ENCODE peak calls at places on chromosome 19, in four cellular contexts. Z is B cell, T is psoas muscle, M is glutamatergic neuron. R is an unnamed sample.

GRCh38 chr19:42294471-42295137 is 7.3 kb upstream of the PRR19 start:
- DNase-seq in M (peak; percentile 27), T (peak; percentile 11), Z (no peak), R (no peak)

GRCh38 chr19:11570039-11570462 is 7.4 kb downstream of the ACP5 start:
- DNase-seq in T (no peak), M (no peak), Z (no peak), R (no peak)

GRCh38 chr19:42203700-42204099 is 13.8 kb downstream of the DEDD2 start:
- DNase-seq in T (no peak), M (no peak), Z (peak; percentile 54), R (no peak)

GRCh38 chr19:33302974-33303790 is 848 bp upstream of the CEBPA start:
- DNase-seq in M (peak; percentile 71), T (peak; percentile 68), Z (peak; percentile 46), R (peak; percentile 71)

GRCh38 chr19:20153281-20153680 is 13.7 kb upstream of the ZNF486 start:
- DNase-seq in M (no peak), Z (no peak), T (no peak), R (no peak)

GRCh38 chr19:49853852-49854849 is 3.2 kb downstream of the PTOV1 start:
- DNase-seq in M (no peak), T (no peak), Z (peak; percentile 38), R (no peak)

GRCh38 chr19:38508507-38508906 is 75.0 kb downstream of the RYR1 start:
- DNase-seq in T (no peak), M (no peak), Z (no peak), R (no peak)

GRCh38 chr19:38841787-38842438 is 7.9 kb downstream of the HNRNPL start:
- DNase-seq in T (no peak), M (no peak), Z (no peak), R (no peak)

GRCh38 chr19:4951671-4952070 is 17.2 kb upstream of the KDM4B start:
- DNase-seq in M (no peak), Z (no peak), T (no peak), R (no peak)

GRCh38 chr19:33374406-33374703 is 846 bp downstream of the CEBPG start:
- DNase-seq in M (no peak), T (no peak), Z (no peak), R (no peak)

GRCh38 chr19:18589380-18590272 is 1.0 kb downstream of the REX1BD start:
- DNase-seq in M (peak; percentile 85), T (peak; percentile 75), Z (peak; percentile 79), R (peak; percentile 81)

GRCh38 chr19:42140125-42140754 is 8.0 kb upstream of the POU2F2 start:
- DNase-seq in T (peak; percentile 41), M (no peak), Z (no peak), R (no peak)

DNA sequence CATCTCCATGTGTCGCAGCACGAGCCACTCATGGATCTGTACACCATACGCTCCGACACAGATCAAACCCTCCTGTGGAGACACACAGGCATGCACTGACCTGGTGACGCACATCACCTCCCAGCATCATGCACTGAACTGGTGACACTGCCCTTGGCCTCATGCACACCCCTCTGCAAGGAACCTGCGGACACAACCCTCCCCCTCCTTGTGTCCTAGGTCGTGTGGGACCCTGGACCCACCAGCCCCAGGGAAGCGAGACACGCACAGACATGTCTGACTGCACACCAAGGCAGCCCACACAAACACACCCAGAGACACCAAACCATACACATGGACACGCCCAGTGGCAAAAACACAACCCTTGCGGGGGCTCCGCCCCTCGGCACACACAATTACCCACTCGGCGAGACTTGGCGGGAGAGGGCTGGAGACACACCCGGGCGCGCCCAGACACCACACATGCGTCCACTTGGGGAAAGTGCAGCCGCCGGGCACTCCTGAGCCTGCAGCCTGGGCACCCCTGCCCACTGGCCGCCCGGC is 2.0 kb upstream of the KCNN4 start:
- DNase-seq in M (no peak), Z (peak; percentile 73), T (no peak), R (no peak)
- TF ChIP-seq CTCF in M (no peak), Z (no peak), T (no peak), R (no peak)

GRCh38 chr19:1807695-1808394 is 4.2 kb downstream of the ATP8B3 start:
- DNase-seq in T (no peak), M (peak; percentile 15), Z (no peak), R (no peak)
- TF ChIP-seq CTCF in T (no peak), M (no peak), Z (no peak), R (no peak)

DNA sequence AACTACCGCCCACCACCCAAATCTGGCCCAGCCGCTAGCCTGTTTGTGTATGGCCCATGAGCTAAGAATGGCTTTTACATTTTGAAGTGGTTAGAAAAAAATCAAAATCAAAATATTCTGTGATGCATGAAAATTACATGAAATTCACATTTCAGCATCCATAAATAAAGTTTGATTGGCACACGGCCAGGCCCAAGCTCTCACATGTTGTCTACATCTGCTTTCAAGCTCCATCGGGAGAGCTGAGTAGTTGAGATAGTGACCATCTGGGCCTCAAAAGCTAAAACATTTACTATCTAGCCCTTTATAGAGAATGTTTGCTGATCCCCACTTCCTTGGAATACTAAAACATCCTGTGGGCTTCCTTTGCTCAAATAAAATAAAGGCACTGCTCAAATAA is 14.5 kb downstream of the RFX2 start:
- DNase-seq in Z (no peak), M (no peak), T (no peak), R (no peak)
- TF ChIP-seq CTCF in Z (no peak), M (no peak), T (no peak), R (no peak)

DNA sequence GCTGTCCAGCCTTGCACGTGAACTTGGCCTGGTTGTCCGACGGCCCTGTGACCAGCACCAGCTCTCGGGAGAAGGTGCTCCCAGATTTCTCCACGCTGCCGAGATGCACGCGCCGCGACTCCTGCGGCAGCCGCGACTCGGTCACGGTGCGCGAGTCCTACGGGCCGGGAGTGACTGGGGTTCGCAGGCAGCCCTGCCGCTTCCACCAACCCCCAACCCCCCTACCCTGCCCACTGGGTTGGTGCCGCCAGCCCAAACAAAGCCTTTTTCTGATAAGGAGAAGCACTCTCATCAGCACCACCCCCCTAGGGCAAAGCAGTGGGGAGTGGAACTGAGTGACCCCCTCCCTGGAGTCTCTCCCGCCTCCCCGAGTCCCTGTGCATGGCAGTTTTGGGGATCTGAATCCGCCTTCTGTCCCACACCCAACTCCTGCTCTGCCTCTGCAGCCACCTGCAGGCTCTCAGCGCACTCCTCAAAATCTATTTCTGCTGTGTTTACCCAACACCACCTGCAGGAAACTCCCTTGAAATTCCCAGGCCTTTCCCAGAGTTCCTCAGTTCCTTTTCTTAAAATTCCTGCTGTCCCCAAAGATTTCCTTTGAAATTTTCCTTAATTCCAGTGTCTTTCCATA is 6.2 kb downstream of the NPHS1 start:
- DNase-seq in M (no peak), T (no peak), Z (no peak), R (no peak)
- TF ChIP-seq CTCF in M (no peak), T (no peak), Z (no peak), R (no peak)

GRCh38 chr19:55111238-55111831 is 6.1 kb downstream of the PPP1R12C start:
- DNase-seq in M (no peak), Z (no peak), T (no peak), R (no peak)

GRCh38 chr19:55114566-55115145 is 2.8 kb downstream of the PPP1R12C start:
- DNase-seq in M (no peak), Z (peak; percentile 10), T (no peak), R (no peak)

GRCh38 chr19:55113570-55114039 is 3.8 kb downstream of the PPP1R12C start:
- DNase-seq in T (peak; percentile 81), M (peak; percentile 83), Z (peak; percentile 10), R (peak; percentile 61)

GRCh38 chr19:55112246-55112780 is 5.1 kb downstream of the PPP1R12C start:
- DNase-seq in T (no peak), M (no peak), Z (peak; percentile 13), R (no peak)

GRCh38 chr19:55112781-55113569 is 4.5 kb downstream of the PPP1R12C start:
- DNase-seq in Z (peak; percentile 27), M (no peak), T (no peak), R (peak; percentile 70)
- TF ChIP-seq CTCF in Z (peak; percentile 13), M (no peak), T (no peak), R (no peak)

GRCh38 chr19:58042709-58043340 is 9.0 kb downstream of the ZSCAN1 start:
- DNase-seq in M (no peak), T (no peak), Z (no peak), R (no peak)
- TF ChIP-seq CTCF in M (no peak), T (no peak), Z (no peak), R (no peak)

GRCh38 chr19:6313398-6313969 is 19.9 kb downstream of the ACER1 start:
- DNase-seq in T (no peak), Z (no peak), M (no peak), R (no peak)

GRCh38 chr19:6312018-6312417 is 21.4 kb downstream of the ACER1 start:
- DNase-seq in Z (no peak), T (no peak), M (no peak), R (no peak)
- TF ChIP-seq CTCF in Z (no peak), T (peak; percentile 8), M (no peak), R (no peak)

DNA sequence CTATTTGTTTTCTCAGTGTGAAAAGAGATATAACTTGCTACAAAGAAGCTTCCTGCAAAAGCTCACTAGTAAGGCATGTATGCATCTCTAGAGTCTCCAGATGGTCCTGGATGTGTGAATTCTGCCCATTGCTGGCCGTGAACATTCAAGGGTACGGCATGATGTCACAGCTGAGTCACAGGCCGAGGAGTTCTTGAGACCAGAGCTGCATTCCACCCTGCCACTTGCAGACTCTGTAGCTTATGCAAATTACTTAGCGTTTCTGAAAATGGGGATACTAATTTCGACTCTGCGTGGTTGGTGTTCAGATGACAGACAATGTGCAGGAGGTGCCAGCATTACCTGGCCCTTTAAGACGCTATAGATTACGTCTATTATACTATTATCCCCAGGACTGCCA is 470.7 kb downstream of the ZNF536 start:
- DNase-seq in T (no peak), Z (no peak), M (no peak), R (no peak)
- TF ChIP-seq CTCF in T (no peak), Z (no peak), M (no peak), R (no peak)

DNA sequence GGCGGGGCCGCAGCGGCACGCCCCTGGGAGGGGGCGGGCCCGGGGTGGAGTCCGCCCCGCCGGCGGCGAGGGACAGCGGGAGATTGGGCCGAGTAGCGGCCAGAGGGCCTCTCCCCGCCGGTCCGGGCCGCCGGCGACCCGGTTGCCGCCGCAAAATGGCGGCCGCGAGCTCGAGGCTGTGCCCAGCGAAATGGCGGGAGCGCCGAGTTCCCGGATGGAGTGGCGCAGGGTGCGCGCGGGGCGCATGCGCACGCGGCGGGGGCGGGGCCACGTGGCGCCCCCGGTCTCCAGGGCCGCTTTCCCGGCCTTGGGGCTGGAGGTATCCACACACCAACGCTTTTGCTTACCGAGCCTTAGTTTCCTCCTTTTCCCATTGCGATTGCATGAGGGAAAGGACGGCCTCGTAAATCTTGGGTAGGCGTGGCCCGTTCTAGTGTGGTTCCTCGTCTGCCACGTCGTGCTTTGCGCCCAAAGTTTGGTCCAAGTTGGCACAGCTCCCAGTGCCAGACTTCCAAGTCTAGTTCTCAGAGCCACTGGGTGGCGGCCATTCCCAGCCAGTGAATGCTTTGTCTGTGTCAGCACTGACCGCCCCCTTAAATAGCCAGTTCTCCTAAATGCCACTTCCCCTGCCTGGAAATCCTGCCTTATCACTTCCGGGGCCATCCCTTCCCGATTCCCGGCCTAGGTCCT is 491 bp downstream of the CIRBP start:
- DNase-seq in Z (peak; percentile 93), T (peak; percentile 89), M (peak; percentile 89), R (peak; percentile 93)
- TF ChIP-seq CTCF in Z (no peak), T (no peak), M (no peak), R (no peak)